ENCODE peak calls at places on chromosomes 5 and 9, in nine cellular contexts. B is BE2C, A is right cardiac atrium, W is H7, P is IMR-90, H is RWPE2, Y is skeletal muscle cell, N is upper lobe of right lung, D is SJSA1. U is an unnamed sample.

GRCh38 chr5:10249948-10250803 is at the start of gene CCT5:
- DNase-seq in Y (peak; percentile 97), B (peak; percentile 91), P (peak; percentile 99), H (peak; percentile 94), N (peak; percentile 95), W (peak; percentile 93), A (peak; percentile 96), D (peak; percentile 97), U (peak; percentile 99)

GRCh38 chr9:112754578-112754977 is 4.0 kb downstream of the SNX30 start:
- DNase-seq in P (peak; percentile 71), N (no peak), Y (no peak), H (no peak), A (no peak), W (no peak), B (no peak), D (peak; percentile 51), U (peak; percentile 35)

GRCh38 chr5:36734422-36734821 is 128.0 kb downstream of the SLC1A3 start:
- DNase-seq in Y (no peak), W (peak; percentile 40), A (no peak), B (no peak), D (no peak), N (no peak), H (no peak), P (peak; percentile 36), U (peak; percentile 48)

GRCh38 chr9:129416831-129417604 is 203.9 kb downstream of the C9orf50 start:
- DNase-seq in H (no peak), W (peak; percentile 47), Y (no peak), A (peak; percentile 16), B (peak; percentile 77), P (no peak), N (no peak), D (no peak), U (no peak)

GRCh38 chr9:72497476-72498065 is 23.8 kb upstream of the TMC1 start:
- DNase-seq in D (no peak), N (no peak), P (no peak), H (no peak), B (no peak), W (no peak), Y (no peak), A (no peak), U (no peak)

GRCh38 chr5:158050401-158050800 is 191.5 kb upstream of the CLINT1 start:
- DNase-seq in B (no peak), D (no peak), Y (no peak), W (no peak), H (no peak), P (peak; percentile 56), N (no peak), A (no peak), U (no peak)

GRCh38 chr9:70094747-70095146 is 51.1 kb downstream of the MAMDC2 start:
- DNase-seq in W (no peak), H (no peak), N (no peak), A (no peak), Y (no peak), D (no peak), P (no peak), B (no peak), U (no peak)

GRCh38 chr5:116361171-116361967 is 213.3 kb downstream of the SEMA6A start:
- DNase-seq in A (peak; percentile 89), B (peak; percentile 83), Y (no peak), W (peak; percentile 85), P (no peak), N (peak; percentile 70), H (no peak), D (no peak), U (peak; percentile 59)

GRCh38 chr9:2837915-2838314 is 6.0 kb downstream of the PUM3 start:
- DNase-seq in P (peak; percentile 35), D (no peak), A (no peak), N (no peak), W (no peak), B (no peak), Y (no peak), H (no peak), U (peak; percentile 13)

GRCh38 chr9:1207681-1208080 is 157.5 kb downstream of the DMRT2 start:
- DNase-seq in N (no peak), D (no peak), W (no peak), A (no peak), P (peak; percentile 66), B (no peak), Y (peak; percentile 90), H (no peak), U (peak; percentile 29)

GRCh38 chr5:67693956-67694564 is 497.5 kb upstream of the CD180 start:
- DNase-seq in A (peak; percentile 77), D (no peak), Y (peak; percentile 25), N (peak; percentile 68), P (no peak), W (no peak), H (no peak), B (no peak), U (no peak)

GRCh38 chr9:96203867-96204412 is 98.0 kb downstream of the HSD17B3 start:
- DNase-seq in H (no peak), N (no peak), B (peak; percentile 49), Y (no peak), D (no peak), A (peak; percentile 62), P (no peak), W (no peak), U (no peak)

GRCh38 chr5:8491254-8491653 is 622.3 kb downstream of the MTRR start:
- DNase-seq in A (no peak), W (no peak), B (no peak), H (no peak), Y (no peak), D (no peak), P (no peak), N (no peak), U (no peak)

GRCh38 chr9:70551391-70551790 is 136.9 kb upstream of the KLF9 start:
- DNase-seq in N (no peak), H (no peak), Y (no peak), P (peak; percentile 35), D (no peak), B (no peak), A (no peak), W (no peak), U (no peak)

GRCh38 chr5:140251527-140251973 is 51.4 kb downstream of the PFDN1 start:
- DNase-seq in H (no peak), P (peak; percentile 94), A (no peak), W (no peak), Y (peak; percentile 62), N (no peak), B (no peak), D (peak; percentile 98), U (peak; percentile 82)

DNA sequence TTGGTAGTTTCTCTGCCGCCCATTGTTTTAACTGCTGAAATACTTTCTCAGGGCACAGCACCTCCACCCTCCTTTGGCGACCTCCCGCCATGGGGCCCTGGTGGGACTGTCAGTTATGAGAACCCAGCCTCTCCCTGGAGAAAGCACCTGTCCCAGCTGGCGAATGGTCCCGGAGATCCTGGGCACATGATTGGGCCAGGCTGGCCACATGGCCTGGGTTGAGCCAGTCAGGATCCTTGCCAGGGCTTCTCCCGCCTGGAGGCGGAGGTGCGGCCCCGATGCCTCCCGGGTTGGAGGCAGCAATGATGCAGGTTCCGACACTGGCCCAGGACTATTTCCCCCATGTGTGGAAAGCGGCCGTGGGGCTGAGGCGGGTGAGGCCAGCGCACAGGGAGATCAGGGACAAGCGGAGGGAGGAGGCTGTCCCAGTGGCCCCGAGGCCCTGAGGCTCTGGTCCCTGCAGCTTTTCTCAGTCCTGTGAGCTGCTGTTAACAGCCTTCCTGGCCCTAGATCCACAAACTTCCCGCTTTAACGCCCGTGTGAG is 13.6 kb downstream of the UNC5A start:
- DNase-seq in W (peak; percentile 91), Y (no peak), P (no peak), A (peak; percentile 27), N (no peak), D (no peak), H (no peak), B (no peak), U (no peak)
- H3K4me3 ChIP-seq in W (no peak overlapping the region), Y (no peak overlapping the region), P (no peak overlapping the region), A (no peak overlapping the region), N (no peak overlapping the region), D (no peak overlapping the region), H (no peak overlapping the region), B (no peak overlapping the region), U (no peak overlapping the region)

DNA sequence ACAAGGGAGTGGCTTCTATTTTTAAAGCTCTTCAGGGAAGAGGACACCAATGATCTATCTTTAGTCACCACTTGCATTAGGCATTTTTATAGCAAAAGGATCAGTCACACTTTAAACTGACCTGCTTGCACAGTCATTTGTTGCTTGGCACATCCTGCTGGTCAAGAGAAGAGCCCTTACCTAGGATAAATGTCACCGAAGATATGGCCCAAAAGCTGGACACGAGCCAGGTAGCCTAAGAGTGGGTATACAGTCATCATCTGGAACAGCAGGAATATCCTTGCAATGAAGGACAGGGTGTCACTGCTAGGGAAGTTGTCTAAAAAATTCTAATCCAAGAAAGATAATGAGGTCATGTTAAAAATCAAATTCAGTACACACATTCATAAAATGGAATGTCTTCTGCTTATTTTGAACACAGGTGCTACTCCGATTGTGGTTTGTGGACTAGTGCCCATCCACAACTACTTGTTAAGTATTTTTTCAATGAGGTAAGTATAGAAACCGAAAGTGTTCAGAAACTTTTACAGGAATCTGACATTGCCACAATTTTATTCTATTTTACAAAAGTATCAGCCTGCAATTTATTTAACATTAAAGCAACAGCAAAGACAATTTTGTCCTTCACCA is 78.4 kb downstream of the SLC38A9 start:
- DNase-seq in Y (peak; percentile 23), D (no peak), H (no peak), W (no peak), A (peak; percentile 69), P (peak; percentile 55), N (no peak), B (no peak), U (peak; percentile 37)
- H3K4me3 ChIP-seq in Y (no peak overlapping the region), D (no peak overlapping the region), H (no peak overlapping the region), W (no peak overlapping the region), A (peak overlapping the region; percentile 25), P (no peak overlapping the region), N (peak overlapping the region; percentile 9), B (no peak overlapping the region), U (no peak overlapping the region)

DNA sequence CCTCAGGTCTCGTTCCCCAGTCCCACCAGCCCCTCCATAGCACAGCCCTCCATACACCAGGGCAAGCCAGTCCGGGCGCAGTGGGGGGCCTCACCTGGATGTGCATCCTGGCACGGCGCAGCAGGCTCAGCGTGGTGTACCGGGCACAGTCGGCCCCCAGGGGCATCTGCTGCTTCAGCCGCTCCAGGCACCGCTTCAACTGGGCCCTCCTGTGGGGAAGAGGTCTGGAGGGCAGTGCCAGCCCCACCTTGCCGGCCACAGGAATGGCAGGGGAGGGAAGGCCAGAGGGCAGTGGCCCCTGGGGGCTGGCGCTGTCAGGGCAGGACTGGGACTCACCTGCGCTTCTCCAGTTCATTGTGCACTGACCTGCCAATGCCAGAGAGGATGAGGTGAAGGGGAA is 1.4 kb downstream of the MXD3 start:
- DNase-seq in D (peak; percentile 49), P (no peak), H (no peak), W (no peak), N (no peak), B (no peak), Y (no peak), A (peak; percentile 69), U (no peak)
- H3K4me3 ChIP-seq in D (peak overlapping the region; percentile 71), P (no peak overlapping the region), H (peak overlapping the region; percentile 50), W (no peak overlapping the region), N (no peak overlapping the region), B (peak overlapping the region; percentile 78), Y (no peak overlapping the region), A (no peak overlapping the region), U (no peak overlapping the region)

DNA sequence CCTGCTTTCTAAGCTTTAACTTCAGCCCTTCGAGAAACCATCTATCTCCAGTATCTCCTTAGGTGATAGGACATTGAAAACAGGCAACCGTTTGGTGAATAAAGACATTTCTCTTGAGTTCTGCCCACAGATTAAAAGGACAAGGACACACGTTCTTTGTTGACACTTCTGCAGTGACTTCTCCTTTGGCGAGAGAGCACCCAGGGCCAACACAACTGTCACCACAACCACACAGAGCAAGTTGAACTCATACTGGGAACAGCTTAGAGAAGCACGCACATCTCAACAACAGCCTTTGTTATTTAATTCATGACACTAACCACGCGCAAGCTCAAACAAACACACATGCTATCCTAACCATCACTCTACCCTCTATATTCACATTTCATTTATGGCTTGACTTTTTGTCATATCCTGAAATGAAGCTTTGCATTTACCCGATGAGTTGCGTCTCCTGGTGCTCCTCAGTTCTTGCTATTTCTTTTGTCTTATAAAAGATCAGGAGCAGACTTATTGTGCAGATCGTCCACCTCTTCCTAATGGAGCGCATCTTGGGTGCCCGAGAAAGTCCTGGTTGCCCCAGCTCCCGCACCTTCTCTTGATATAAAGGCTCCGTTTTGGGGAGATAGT is 561 bp downstream of the ST8SIA4 start:
- DNase-seq in Y (no peak), N (no peak), A (no peak), B (no peak), W (peak; percentile 17), P (no peak), D (no peak), H (no peak), U (peak; percentile 11)
- H3K4me3 ChIP-seq in Y (peak overlapping the region; percentile 65), N (peak overlapping the region; percentile 55), A (peak overlapping the region; percentile 63), B (peak overlapping the region; percentile 67), W (peak overlapping the region; percentile 53), P (peak overlapping the region; percentile 47), D (no peak overlapping the region), H (peak overlapping the region; percentile 22), U (peak overlapping the region; percentile 42)

U was measured in epithelial cell of esophagus.